ENCODE peak calls at places on chromosomes 11 and 22, in eight cellular contexts. B is pancreas, P is cardiac muscle cell, W is heart right ventricle, N is astrocyte of the spinal cord, V is kidney epithelial cell, L is brain microvascular endothelial cell, I is Caco-2. T is an unnamed sample.

GRCh38 chr22:19215360-19215759 is 36.8 kb upstream of the SLC25A1 start:
- DNase-seq in L (no peak), V (no peak), N (no peak), W (no peak), P (no peak), I (no peak), B (no peak), T (no peak)

GRCh38 chr22:36104435-36104834 is 56.1 kb downstream of the APOL3 start:
- DNase-seq in W (no peak), N (no peak), L (no peak), V (no peak), B (no peak), P (no peak), I (no peak), T (no peak)

GRCh38 chr11:108498046-108498815 is at the start of gene POGLUT3:
- DNase-seq in W (peak; percentile 73), N (peak; percentile 55), B (peak; percentile 57), P (peak; percentile 76), V (no peak), I (peak; percentile 87), L (peak; percentile 17), T (no peak)

GRCh38 chr22:22410121-22410520 is 98.4 kb downstream of the ZNF280B start:
- DNase-seq in B (no peak), L (no peak), I (no peak), P (no peak), N (no peak), V (no peak), W (peak; percentile 66), T (peak; percentile 62)

GRCh38 chr22:31329453-31330215 is 16.5 kb downstream of the PATZ1 start:
- DNase-seq in I (no peak), W (no peak), P (no peak), V (no peak), N (no peak), B (no peak), L (no peak), T (no peak)

GRCh38 chr11:2737226-2737590 is 37.4 kb upstream of the KCNQ1OT1 start:
- DNase-seq in V (no peak), B (no peak), I (no peak), L (no peak), N (no peak), P (no peak), W (peak; percentile 9), T (no peak)

GRCh38 chr11:72816404-72816990 is 2.3 kb downstream of the ATG16L2 start:
- DNase-seq in L (no peak), B (no peak), W (no peak), N (no peak), I (no peak), P (no peak), V (no peak), T (no peak)

GRCh38 chr11:76621866-76622265 is 48.7 kb downstream of the LRRC32 start:
- DNase-seq in L (peak; percentile 33), B (no peak), W (no peak), P (no peak), V (no peak), N (no peak), I (no peak), T (no peak)

GRCh38 chr22:40203568-40203967 is 25.8 kb downstream of the TNRC6B start:
- DNase-seq in I (no peak), N (no peak), P (no peak), B (no peak), L (no peak), W (no peak), V (no peak), T (no peak)

GRCh38 chr22:19843107-19843856 is 11.4 kb downstream of the GNB1L start:
- DNase-seq in L (no peak), V (no peak), N (no peak), P (peak; percentile 36), I (no peak), W (no peak), B (no peak), T (no peak)

GRCh38 chr22:41742918-41743317 is 43.6 kb downstream of the MEI1 start:
- DNase-seq in I (no peak), N (no peak), P (peak; percentile 21), W (no peak), L (no peak), V (no peak), B (no peak), T (no peak)

GRCh38 chr11:61820174-61820573 is 3.4 kb upstream of the FADS1 start:
- DNase-seq in W (no peak), P (no peak), L (peak; percentile 13), N (peak; percentile 20), I (no peak), V (no peak), B (no peak), T (no peak)

DNA sequence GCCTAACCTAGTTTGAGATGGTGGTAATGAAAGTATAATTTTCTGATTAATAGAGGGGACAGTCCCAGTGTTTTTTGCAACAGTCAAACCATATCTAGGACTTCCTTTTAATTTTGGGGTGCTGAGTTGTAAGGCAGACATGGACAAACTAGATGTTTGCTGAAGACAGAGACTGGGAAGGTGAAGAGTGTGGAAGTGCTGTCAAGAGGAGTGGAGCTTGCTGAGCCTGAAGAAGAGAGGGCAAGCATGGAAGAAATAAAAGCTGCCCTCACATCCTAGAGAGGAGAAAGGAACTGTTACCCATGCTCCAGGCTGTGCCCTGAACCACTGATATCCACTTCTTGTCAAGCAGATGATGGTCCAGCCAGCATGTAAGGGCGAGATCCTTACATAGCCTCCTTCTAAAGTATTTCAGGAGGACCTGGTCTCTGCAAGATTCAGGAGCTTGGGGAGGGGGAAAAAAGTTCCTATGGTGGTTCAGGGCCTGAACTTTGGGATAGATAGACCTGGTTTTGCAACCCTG is 51.4 kb downstream of the PRR5L start:
- DNase-seq in V (no peak), N (no peak), B (no peak), I (no peak), L (no peak), P (no peak), W (no peak), T (no peak)
- H3K4me3 ChIP-seq in V (no peak overlapping the region), N (no peak overlapping the region), B (no peak overlapping the region), I (no peak overlapping the region), L (no peak overlapping the region), P (no peak overlapping the region), W (no peak overlapping the region), T (no peak overlapping the region)

GRCh38 chr22:33756508-33756949 is 163.7 kb downstream of the LARGE1 start:
- DNase-seq in B (no peak), P (peak; percentile 21), I (no peak), N (no peak), V (no peak), W (no peak), L (no peak), T (no peak)
- TF ChIP-seq CTCF in B (no peak), P (no peak), I (no peak), N (no peak), V (no peak), W (peak; percentile 10), L (no peak), T (no peak)

GRCh38 chr11:64290894-64291745 is at the start of gene KCNK4:
- DNase-seq in W (no peak), L (no peak), P (no peak), B (no peak), V (no peak), N (no peak), I (no peak), T (no peak)
- H3K4me3 ChIP-seq in W (peak within 1 kb of the TSS; percentile 44), L (peak within 1 kb of the TSS; percentile 15), P (peak within 1 kb of the TSS; percentile 18), B (no peak within 1 kb of the TSS), V (no peak within 1 kb of the TSS), N (no peak within 1 kb of the TSS), I (peak within 1 kb of the TSS; percentile 26), T (peak within 1 kb of the TSS; percentile 39)

DNA sequence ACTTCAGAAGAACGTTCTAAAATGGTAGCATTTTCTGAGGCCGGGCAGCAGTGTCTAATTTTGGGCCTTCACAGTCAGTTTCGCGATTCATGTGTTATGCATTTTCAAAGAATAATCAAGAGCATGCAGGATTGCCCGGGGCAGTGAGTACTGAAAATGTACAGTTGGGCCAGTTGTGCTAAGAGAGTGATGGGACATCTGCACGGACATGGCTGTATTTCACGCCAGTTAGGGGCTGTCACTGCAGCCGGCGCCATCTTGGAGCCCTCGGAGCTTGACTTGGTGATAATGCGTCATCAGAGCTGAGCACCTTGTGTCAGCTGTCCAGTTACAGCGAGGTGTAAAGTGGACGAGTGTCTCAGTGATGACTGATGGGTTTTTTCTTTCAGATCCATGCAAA is 188.9 kb downstream of the TBC1D22A start:
- DNase-seq in V (no peak), L (no peak), W (no peak), I (no peak), P (no peak), N (no peak), B (no peak), T (peak; percentile 55)
- TF ChIP-seq CTCF in V (no peak), L (no peak), W (no peak), I (no peak), P (no peak), N (no peak), B (no peak), T (no peak)

DNA sequence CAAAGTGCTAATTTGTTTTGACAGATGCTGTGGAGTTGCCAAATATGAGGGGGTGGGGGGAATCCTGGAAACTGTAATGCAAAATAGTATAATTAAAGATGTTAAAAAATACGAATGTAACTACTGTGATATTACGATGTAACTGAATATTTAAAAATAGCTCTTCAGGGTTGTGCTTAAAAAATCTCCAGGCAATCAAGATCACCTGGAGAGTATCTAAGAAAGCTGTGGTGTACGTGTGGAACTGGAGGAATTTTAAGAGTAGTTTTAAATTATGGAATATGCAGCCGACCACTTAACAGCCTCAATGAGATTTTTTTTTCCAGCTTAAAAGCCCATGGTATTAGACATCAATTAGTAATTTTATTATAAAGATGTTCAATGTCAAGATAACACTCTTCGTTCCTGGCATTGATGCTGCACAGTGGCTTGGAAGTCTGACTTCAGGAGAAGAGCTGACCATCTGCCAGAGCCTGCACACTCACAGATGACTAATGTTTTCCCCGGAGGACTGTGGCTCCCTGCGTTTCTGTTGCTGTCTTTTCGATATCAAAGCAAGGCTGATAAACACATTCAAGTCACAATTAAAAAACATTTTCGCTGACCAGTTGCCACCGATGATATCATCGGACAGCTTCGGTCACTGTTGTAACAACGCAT is 122.0 kb upstream of the RCN1 start:
- DNase-seq in L (peak; percentile 85), N (peak; percentile 72), V (no peak), I (no peak), W (no peak), B (no peak), P (no peak), T (no peak)
- H3K4me3 ChIP-seq in L (no peak overlapping the region), N (no peak overlapping the region), V (no peak overlapping the region), I (no peak overlapping the region), W (no peak overlapping the region), B (no peak overlapping the region), P (no peak overlapping the region), T (no peak overlapping the region)